ENCODE peak calls at places on chromosomes 13 and 19, in six cellular contexts. E is GM23338, W is A549, K is SK-N-SH, D is K562, A is HCT116. B is an unnamed sample.
A peak's percentile ranks its signal among the peaks of the same experiment; 100 is the strongest.

GRCh38 chr19:14078406-14078805 is 5.8 kb downstream of the MISP3 start:
- DNase-seq in E (no peak), W (no peak), K (no peak), D (no peak), A (no peak), B (no peak)

GRCh38 chr13:89746554-89746953 is 1600.9 kb upstream of the MIR17HG start:
- DNase-seq in E (peak; percentile 19), W (no peak), K (no peak), D (no peak), A (no peak), B (no peak)

GRCh38 chr13:106063591-106064308 is 471.7 kb downstream of the EFNB2 start:
- DNase-seq in E (no peak), W (no peak), K (no peak), D (no peak), A (no peak), B (no peak)

GRCh38 chr19:31596751-31597150 is 247.5 kb upstream of the TSHZ3 start:
- DNase-seq in E (no peak), W (no peak), K (no peak), D (no peak), A (no peak), B (no peak)

GRCh38 chr13:109737606-109738005 is 48.8 kb downstream of the IRS2 start:
- DNase-seq in E (no peak), W (no peak), K (no peak), D (no peak), A (no peak), B (no peak)

GRCh38 chr13:44292545-44292944 is 81.1 kb upstream of the SERP2 start:
- DNase-seq in E (no peak), W (no peak), K (no peak), D (no peak), A (no peak), B (no peak)

GRCh38 chr13:35917252-35917941 is 213.8 kb downstream of the DCLK1 start:
- DNase-seq in E (peak; percentile 55), W (no peak), K (no peak), D (no peak), A (no peak), B (no peak)

GRCh38 chr19:30557927-30558557 is 185.9 kb downstream of the ZNF536 start:
- DNase-seq in E (peak; percentile 60), W (no peak), K (no peak), D (no peak), A (no peak), B (no peak)

GRCh38 chr13:45878966-45879365 is 27.4 kb upstream of the SIAH3 start:
- DNase-seq in E (no peak), W (no peak), K (no peak), D (no peak), A (no peak), B (no peak)

GRCh38 chr19:277131-277530 is 14.1 kb downstream of the PLPP2 start:
- DNase-seq in E (no peak), W (no peak), K (peak; percentile 10), D (no peak), A (no peak), B (no peak)

GRCh38 chr13:102286326-102286725 is 115.5 kb downstream of the FGF14 start:
- DNase-seq in E (no peak), W (peak; percentile 0), K (no peak), D (no peak), A (no peak), B (no peak)

GRCh38 chr13:49536144-49536873 is 40.6 kb downstream of the PHF11 start:
- DNase-seq in E (no peak), W (no peak), K (no peak), D (no peak), A (no peak), B (no peak)

GRCh38 chr13:105048685-105049084 is 1486.8 kb downstream of the EFNB2 start:
- DNase-seq in E (no peak), W (no peak), K (no peak), D (no peak), A (no peak), B (no peak)

GRCh38 chr19:15210323-15210774 is 9.6 kb upstream of the NOTCH3 start:
- DNase-seq in E (no peak), W (peak; percentile 72), K (no peak), D (no peak), A (no peak), B (peak; percentile 89)

GRCh38 chr19:52191951-52192350 is 2.1 kb downstream of the PPP2R1A start:
- DNase-seq in E (peak; percentile 7), W (no peak), K (no peak), D (no peak), A (no peak), B (no peak)

GRCh38 chr19:49690073-49690655 is 752 bp upstream of the CPT1C start:
- DNase-seq in E (peak; percentile 34), W (no peak), K (no peak), D (no peak), A (no peak), B (no peak)

GRCh38 chr19:49689133-49690072 is at the start of gene ADM5:
- DNase-seq in E (peak; percentile 85), W (no peak), K (peak; percentile 82), D (no peak), A (no peak), B (no peak)

GRCh38 chr19:49690656-49691242 is at the start of gene CPT1C:
- DNase-seq in E (peak; percentile 97), W (no peak), K (peak; percentile 96), D (no peak), A (no peak), B (no peak)

GRCh38 chr19:49692102-49692599 is 1.2 kb downstream of the CPT1C start:
- DNase-seq in E (no peak), W (no peak), K (peak; percentile 72), D (no peak), A (no peak), B (no peak)

DNA sequence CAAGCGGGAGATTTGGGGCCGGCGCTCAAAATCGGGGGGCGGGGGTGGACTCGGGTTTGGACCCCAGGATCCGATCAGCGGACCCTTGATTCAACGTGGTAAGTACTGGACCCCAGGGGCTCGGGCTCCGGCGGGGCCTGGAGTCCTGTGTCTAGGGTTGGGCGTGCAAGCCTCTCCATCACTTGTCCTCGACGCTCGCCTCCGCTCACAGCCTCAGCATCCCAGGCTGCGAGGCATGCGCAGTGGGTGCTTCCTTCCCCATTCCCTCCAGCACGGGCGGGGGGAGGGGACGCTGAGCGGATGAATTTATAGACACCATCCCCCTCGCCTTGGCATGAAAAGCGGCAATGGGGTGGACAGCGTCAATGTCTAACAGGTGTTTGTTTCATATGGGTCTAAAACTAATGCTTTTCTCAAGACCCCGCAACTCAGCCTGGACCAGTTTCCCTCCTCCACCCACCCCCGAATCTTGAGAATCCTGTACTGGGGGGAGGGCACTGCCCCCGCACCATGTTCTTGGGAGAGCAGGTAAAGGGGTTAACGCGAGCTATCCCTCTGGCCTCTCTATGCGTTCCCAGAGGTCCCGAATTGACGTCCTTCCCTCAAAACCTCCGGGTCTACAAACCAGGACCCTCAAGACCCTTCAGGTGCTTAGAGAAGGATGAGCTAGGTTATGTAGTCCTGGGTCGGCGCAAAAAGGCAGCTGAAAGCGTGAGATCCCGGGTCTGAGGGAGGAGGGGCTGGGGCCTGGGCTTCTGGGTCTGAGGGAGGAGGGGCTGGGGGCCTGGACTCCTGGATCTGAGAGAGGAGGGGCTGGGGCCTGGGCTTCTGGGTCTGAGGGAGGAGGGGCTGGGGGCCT is 556 bp downstream of the CPT1C start:
- DNase-seq in E (peak; percentile 90), W (no peak), K (peak; percentile 91), D (no peak), A (no peak), B (no peak)
- TF ChIP-seq REST in E (no peak), W (no peak), K (no peak), D (no peak), A (no peak), B (no peak)

DNA sequence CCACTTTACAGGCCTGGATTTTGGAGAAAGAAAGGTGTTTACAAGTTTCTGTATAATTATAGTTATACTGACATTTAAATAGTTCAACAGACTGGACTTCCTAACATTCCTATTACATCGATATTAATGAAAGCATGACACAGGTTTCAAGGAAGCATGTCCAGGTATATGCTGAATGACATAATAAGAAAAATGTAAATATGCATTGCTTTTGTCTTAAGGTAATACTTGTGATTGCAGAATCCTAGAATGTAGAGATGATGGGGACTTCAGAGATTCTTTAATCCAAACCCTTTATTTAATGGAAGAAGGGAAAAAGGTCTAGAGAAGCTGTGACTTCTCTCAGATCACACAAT is 5.0 kb downstream of the STARD13 start:
- DNase-seq in E (no peak), W (no peak), K (no peak), D (no peak), A (no peak), B (no peak)
- TF ChIP-seq REST in E (no peak), W (no peak), K (no peak), D (no peak), A (no peak), B (no peak)

DNA sequence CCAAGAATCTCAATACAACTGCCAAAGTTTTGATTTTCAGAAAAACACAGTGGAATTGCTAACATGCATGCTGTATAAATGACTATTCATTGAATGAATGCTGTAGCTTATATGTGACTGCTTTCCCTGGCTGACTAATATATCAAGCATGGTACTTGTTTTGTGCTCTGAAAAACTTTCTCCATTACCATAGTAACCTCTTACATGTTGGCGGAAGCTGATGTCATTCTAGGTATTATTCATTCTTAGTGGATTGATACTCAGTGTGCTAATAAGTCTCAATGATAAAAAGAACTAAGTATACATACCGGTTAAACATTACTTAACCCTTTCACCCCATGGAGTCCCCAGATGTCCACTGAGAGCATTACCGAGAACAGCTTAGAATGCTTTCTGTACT is 166.0 kb upstream of the MYO16 start:
- DNase-seq in E (no peak), W (peak; percentile 16), K (no peak), D (no peak), A (no peak), B (no peak)
- TF ChIP-seq REST in E (no peak), W (no peak), K (no peak), D (no peak), A (no peak), B (no peak)

GRCh38 chr13:64725492-64725891 is 2504.6 kb downstream of the PCDH9 start:
- DNase-seq in E (no peak), W (no peak), K (no peak), D (no peak), A (no peak), B (no peak)

GRCh38 chr13:64718116-64718515 is 2512.0 kb downstream of the PCDH9 start:
- DNase-seq in E (no peak), W (no peak), K (no peak), D (no peak), A (no peak), B (no peak)

DNA sequence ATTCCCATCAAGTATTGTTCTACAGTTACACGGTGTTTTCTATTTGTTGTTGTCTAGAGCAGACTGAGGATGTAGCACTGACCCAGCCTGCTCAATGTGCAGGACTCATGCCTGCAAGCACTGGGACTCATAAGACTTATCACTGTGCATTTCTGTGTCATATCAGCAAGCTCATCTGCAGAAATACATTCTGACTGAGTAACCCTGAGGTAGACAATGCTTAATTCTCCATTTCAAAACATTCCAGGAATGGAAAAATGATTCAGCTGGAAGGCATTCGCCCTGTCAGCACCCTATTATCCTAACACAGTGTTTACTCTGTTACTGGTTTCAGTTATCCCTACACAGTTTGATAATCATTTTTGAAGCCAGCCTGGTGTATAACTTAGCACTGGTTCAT is 2506.4 kb downstream of the PCDH9 start:
- DNase-seq in E (peak; percentile 15), W (peak; percentile 33), K (peak; percentile 51), D (no peak), A (peak; percentile 80), B (no peak)
- TF ChIP-seq REST in E (no peak), W (no peak), K (peak; percentile 21), D (no peak), A (no peak), B (no peak)

GRCh38 chr13:99178636-99179035 is 22.0 kb upstream of the UBAC2 start:
- DNase-seq in E (no peak), W (no peak), K (no peak), D (no peak), A (no peak), B (peak; percentile 96)
- TF ChIP-seq REST in E (no peak), W (no peak), K (no peak), D (no peak), A (no peak), B (peak; percentile 38)